ENCODE peak calls at places on chromosomes 12 and 14, in ten cellular contexts. Q is fibroblast of villous mesenchyme; Y is fibroblast of the aortic adventitia; W is HL-60; A is HFF-Myc; M is RWPE1; Z is activated naive CD4-positive, alpha-beta T cell treated with anti-CD3 and anti-CD28 coated beads, Interleukin-2, amount 10 ng/mL, durations not matched to agents 7 days and 5 days; U is nephron progenitor cell; K is lung; S is stimulated activated naive CD4-positive, alpha-beta T cell. I is an unnamed sample.

GRCh38 chr12:53052419-53053222 is 2.8 kb downstream of the TNS2 start:
- DNase-seq in Q (peak; percentile 86), Y (peak; percentile 86), W (no peak), A (no peak), M (no peak), Z (no peak), U (no peak), K (peak; percentile 91), S (no peak), I (peak; percentile 93)

GRCh38 chr14:90439874-90440442 is 43.1 kb downstream of the CALM1 start:
- DNase-seq in Q (no peak), Y (no peak), W (no peak), A (no peak), M (no peak), Z (no peak), U (no peak), K (no peak), S (no peak), I (no peak)

GRCh38 chr14:69079188-69079742 is 73.7 kb downstream of the DCAF5 start:
- DNase-seq in Q (peak; percentile 88), Y (peak; percentile 83), W (no peak), A (no peak), M (peak; percentile 54), Z (no peak), U (no peak), K (no peak), S (no peak), I (no peak)

GRCh38 chr12:40017488-40017887 is 88.4 kb downstream of the SLC2A13 start:
- DNase-seq in Q (no peak), Y (no peak), W (no peak), A (no peak), M (no peak), Z (no peak), U (no peak), K (no peak), S (no peak), I (no peak)

GRCh38 chr12:50545783-50546182 is 41.0 kb downstream of the DIP2B start:
- DNase-seq in Q (peak; percentile 71), Y (no peak), W (no peak), A (no peak), M (no peak), Z (no peak), U (no peak), K (no peak), S (no peak), I (no peak)

GRCh38 chr14:31955941-31956579 is 121.0 kb upstream of the ARHGAP5 start:
- DNase-seq in Q (peak; percentile 66), Y (no peak), W (no peak), A (no peak), M (no peak), Z (no peak), U (no peak), K (no peak), S (no peak), I (no peak)

GRCh38 chr14:100556076-100556475 is 31.1 kb downstream of the BEGAIN start:
- DNase-seq in Q (no peak), Y (no peak), W (no peak), A (no peak), M (no peak), Z (no peak), U (no peak), K (no peak), S (no peak), I (no peak)

GRCh38 chr14:34364201-34364600 is 97.8 kb downstream of the SPTSSA start:
- DNase-seq in Q (no peak), Y (no peak), W (no peak), A (no peak), M (peak; percentile 20), Z (no peak), U (no peak), K (no peak), S (no peak), I (no peak)

GRCh38 chr12:31728289-31728916 is 418 bp downstream of the AMN1 start:
- DNase-seq in Q (peak; percentile 28), Y (no peak), W (no peak), A (no peak), M (peak; percentile 54), Z (no peak), U (no peak), K (no peak), S (no peak), I (peak; percentile 34)

GRCh38 chr14:39175445-39176262 is 600 bp downstream of the PNN start:
- DNase-seq in Q (peak; percentile 55), Y (no peak), W (no peak), A (no peak), M (peak; percentile 29), Z (peak; percentile 59), U (peak; percentile 63), K (peak; percentile 39), S (no peak), I (no peak)

GRCh38 chr12:94171595-94171930 is 23.2 kb downstream of the PLXNC1 start:
- DNase-seq in Q (no peak), Y (no peak), W (no peak), A (no peak), M (no peak), Z (no peak), U (no peak), K (no peak), S (no peak), I (no peak)

GRCh38 chr14:59583755-59584154 is 7.1 kb upstream of the CCDC175 start:
- DNase-seq in Q (peak; percentile 36), Y (peak; percentile 67), W (no peak), A (no peak), M (peak; percentile 3), Z (no peak), U (no peak), K (no peak), S (no peak), I (no peak)

GRCh38 chr12:117092886-117093285 is 6.3 kb downstream of the TESC start:
- DNase-seq in Q (no peak), Y (no peak), W (no peak), A (no peak), M (no peak), Z (no peak), U (no peak), K (no peak), S (no peak), I (no peak)

GRCh38 chr12:43292699-43293098 is 259.3 kb downstream of the ADAMTS20 start:
- DNase-seq in Q (no peak), Y (peak; percentile 69), W (no peak), A (no peak), M (no peak), Z (no peak), U (no peak), K (no peak), S (no peak), I (no peak)

GRCh38 chr14:23590198-23590597 is 11.6 kb upstream of the JPH4 start:
- DNase-seq in Q (no peak), Y (no peak), W (no peak), A (no peak), M (no peak), Z (no peak), U (no peak), K (no peak), S (no peak), I (no peak)

GRCh38 chr14:58954874-58955273 is 233.6 kb upstream of the DAAM1 start:
- DNase-seq in Q (no peak), Y (no peak), W (no peak), A (no peak), M (no peak), Z (no peak), U (no peak), K (no peak), S (no peak), I (no peak)

GRCh38 chr12:12714276-12715001 is 2.7 kb upstream of the CDKN1B start:
- DNase-seq in Q (peak; percentile 55), Y (peak; percentile 14), W (no peak), A (no peak), M (no peak), Z (peak; percentile 75), U (peak; percentile 39), K (no peak), S (peak; percentile 80), I (peak; percentile 59)

GRCh38 chr12:67524861-67525499 is 123.6 kb upstream of the DYRK2 start:
- DNase-seq in Q (no peak), Y (no peak), W (no peak), A (no peak), M (no peak), Z (no peak), U (no peak), K (no peak), S (no peak), I (no peak)

GRCh38 chr12:74794522-74794921 is 256.9 kb downstream of the ATXN7L3B start:
- DNase-seq in Q (no peak), Y (no peak), W (no peak), A (no peak), M (no peak), Z (no peak), U (no peak), K (no peak), S (no peak), I (no peak)

GRCh38 chr12:95605087-95605486 is 53.8 kb upstream of the USP44 start:
- DNase-seq in Q (no peak), Y (peak; percentile 65), W (no peak), A (no peak), M (peak; percentile 70), Z (no peak), U (no peak), K (no peak), S (no peak), I (no peak)